ENCODE peak calls at places on chromosomes 3 and 15, in six cellular contexts. S is Calu3, N is endothelial cell, O is adrenal gland, X is lower lobe of right lung, Y is ovary. R is an unnamed sample.

GRCh38 chr3:76869726-76870414 is 170.0 kb upstream of the ROBO2 start:
- DNase-seq in S (no peak), O (no peak), N (no peak), Y (no peak), X (no peak), R (no peak)

GRCh38 chr15:71538922-71539321 is 271.4 kb upstream of the NR2E3 start:
- DNase-seq in O (no peak), Y (no peak), N (no peak), X (no peak), S (no peak), R (no peak)

GRCh38 chr3:177236704-177237103 is 39.4 kb upstream of the TBL1XR1 start:
- DNase-seq in Y (no peak), X (no peak), O (no peak), S (no peak), N (no peak), R (no peak)

GRCh38 chr3:194561306-194561974 is 71.8 kb downstream of the TMEM44 start:
- DNase-seq in Y (no peak), N (no peak), X (no peak), S (no peak), O (no peak), R (no peak)

GRCh38 chr3:177776656-177777055 is 579.4 kb upstream of the TBL1XR1 start:
- DNase-seq in Y (no peak), X (no peak), N (no peak), S (peak), O (no peak), R (peak)

GRCh38 chr3:150691414-150692040 is 12.2 kb downstream of the ERICH6 start:
- DNase-seq in Y (no peak), X (no peak), N (no peak), S (no peak), O (no peak), R (no peak)

GRCh38 chr3:23497156-23497555 is 294.0 kb downstream of the UBE2E2 start:
- DNase-seq in X (no peak), Y (no peak), S (no peak), O (no peak), N (no peak), R (no peak)

GRCh38 chr3:30289324-30289723 is 317.1 kb upstream of the TGFBR2 start:
- DNase-seq in X (no peak), O (no peak), N (no peak), S (no peak), Y (no peak), R (no peak)

GRCh38 chr3:122947621-122948202 is 79.9 kb downstream of the SEMA5B start:
- DNase-seq in X (no peak), O (no peak), S (no peak), Y (no peak), N (no peak), R (no peak)

GRCh38 chr3:98136631-98137030 is 6.1 kb downstream of the OR5H1 start:
- DNase-seq in S (no peak), Y (no peak), X (no peak), O (no peak), N (no peak), R (no peak)

GRCh38 chr15:73870700-73871408 is 2.5 kb upstream of the TBC1D21 start:
- DNase-seq in X (peak), O (no peak), S (peak), Y (peak), N (no peak), R (no peak)

GRCh38 chr3:50450135-50450911 is 53.1 kb downstream of the CACNA2D2 start:
- DNase-seq in Y (peak), O (peak), X (peak), N (no peak), S (no peak), R (no peak)

GRCh38 chr3:139906441-139906840 is 28.5 kb upstream of the CLSTN2 start:
- DNase-seq in N (no peak), O (no peak), S (no peak), X (no peak), Y (peak), R (peak)

GRCh38 chr3:193711964-193712598 is 119.1 kb downstream of the OPA1 start:
- DNase-seq in X (no peak), Y (no peak), O (no peak), S (no peak), N (no peak), R (no peak)

GRCh38 chr3:172209333-172210321 is 170.2 kb downstream of the FNDC3B start:
- DNase-seq in S (no peak), O (no peak), Y (no peak), N (no peak), X (no peak), R (no peak)

GRCh38 chr3:64140651-64141050 is 84.6 kb downstream of the PRICKLE2 start:
- DNase-seq in S (no peak), N (no peak), Y (no peak), X (no peak), O (no peak), R (no peak)

GRCh38 chr3:188282871-188283270 is 128.9 kb downstream of the LPP start:
- DNase-seq in N (no peak), O (no peak), Y (no peak), X (no peak), S (no peak), R (no peak)

GRCh38 chr3:25442486-25442885 is 14.4 kb downstream of the RARB start:
- DNase-seq in S (no peak), O (no peak), X (no peak), Y (no peak), N (no peak), R (no peak)

GRCh38 chr3:114179575-114179974 is 723 bp upstream of the DRD3 start:
- DNase-seq in Y (no peak), X (no peak), S (peak), O (no peak), N (no peak), R (no peak)
- TF ChIP-seq CTCF in Y (no peak), X (no peak), S (no peak), O (peak), N (no peak), R (peak)

GRCh38 chr15:78315686-78316085 is 16.3 kb upstream of the SKIC8 start:
- DNase-seq in O (no peak), Y (no peak), X (peak), N (peak), S (peak), R (no peak)
- TF ChIP-seq CTCF in O (no peak), Y (no peak), X (no peak), N (no peak), S (peak), R (no peak)

GRCh38 chr3:84965141-84965540 is 6.4 kb downstream of the CADM2 start:
- DNase-seq in X (no peak), O (no peak), N (peak), S (peak), Y (no peak), R (no peak)
- TF ChIP-seq CTCF in X (no peak), O (no peak), N (no peak), S (peak), Y (no peak), R (no peak)

GRCh38 chr3:45055411-45056143 is 29.5 kb downstream of the CLEC3B start:
- DNase-seq in N (peak), Y (no peak), O (no peak), X (no peak), S (no peak), R (no peak)
- TF ChIP-seq CTCF in N (peak), Y (no peak), O (no peak), X (no peak), S (no peak), R (no peak)

GRCh38 chr3:13931172-13931571 is 51.3 kb upstream of the WNT7A start:
- DNase-seq in S (no peak), X (no peak), O (no peak), Y (no peak), N (no peak), R (no peak)

GRCh38 chr3:13932578-13933295 is 52.9 kb upstream of the WNT7A start:
- DNase-seq in X (no peak), O (no peak), N (no peak), Y (no peak), S (no peak), R (peak)

DNA sequence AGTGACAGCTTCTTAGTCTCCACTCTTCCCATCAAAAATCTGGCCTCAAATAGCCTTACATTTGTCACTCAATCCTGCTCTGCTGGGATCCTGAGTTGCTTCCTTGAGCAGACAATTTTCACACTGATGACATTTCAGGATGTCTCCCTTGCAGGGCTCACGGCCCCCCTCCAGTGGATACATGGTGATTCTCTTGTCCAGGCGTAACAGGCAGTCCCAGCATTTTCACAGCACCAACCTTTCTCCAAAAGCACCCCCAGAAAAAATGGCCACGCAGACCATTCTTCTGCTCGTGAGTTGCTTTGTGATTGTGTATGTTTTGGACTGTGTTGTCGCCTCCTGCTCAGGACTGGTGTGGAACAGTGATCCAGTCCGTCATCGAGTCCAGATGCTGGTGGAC is 47.4 kb upstream of the WNT7A start:
- DNase-seq in S (no peak), O (no peak), X (no peak), N (no peak), Y (no peak), R (no peak)
- TF ChIP-seq CTCF in S (peak), O (no peak), X (no peak), N (no peak), Y (no peak), R (no peak)

GRCh38 chr3:126569390-126569975 is 10.8 kb upstream of the C3orf22 start:
- DNase-seq in Y (no peak), O (no peak), X (no peak), S (no peak), N (no peak), R (no peak)
- TF ChIP-seq CTCF in Y (no peak), O (no peak), X (no peak), S (no peak), N (no peak), R (no peak)

GRCh38 chr15:22884344-22884743 is 45.9 kb downstream of the NIPA2 start:
- DNase-seq in Y (no peak), O (no peak), S (no peak), X (no peak), N (no peak), R (no peak)
- TF ChIP-seq CTCF in Y (no peak), O (no peak), S (no peak), X (no peak), N (no peak), R (no peak)

GRCh38 chr3:160686955-160687535 is 10.1 kb downstream of the ARL14 start:
- DNase-seq in X (no peak), Y (no peak), N (no peak), O (no peak), S (no peak), R (no peak)
- TF ChIP-seq CTCF in X (peak), Y (no peak), N (peak), O (peak), S (peak), R (peak)

GRCh38 chr3:160576621-160577020 is 11.2 kb upstream of the KPNA4 start:
- DNase-seq in Y (no peak), X (no peak), S (no peak), O (no peak), N (no peak), R (no peak)

GRCh38 chr3:160577551-160578195 is 12.3 kb upstream of the KPNA4 start:
- DNase-seq in S (peak), N (no peak), O (no peak), X (no peak), Y (no peak), R (peak)

GRCh38 chr3:160574636-160575035 is 9.3 kb upstream of the KPNA4 start:
- DNase-seq in N (no peak), S (no peak), Y (no peak), O (no peak), X (no peak), R (no peak)

GRCh38 chr3:160577093-160577492 is 11.7 kb upstream of the KPNA4 start:
- DNase-seq in X (no peak), Y (no peak), S (no peak), N (no peak), O (no peak), R (no peak)

DNA sequence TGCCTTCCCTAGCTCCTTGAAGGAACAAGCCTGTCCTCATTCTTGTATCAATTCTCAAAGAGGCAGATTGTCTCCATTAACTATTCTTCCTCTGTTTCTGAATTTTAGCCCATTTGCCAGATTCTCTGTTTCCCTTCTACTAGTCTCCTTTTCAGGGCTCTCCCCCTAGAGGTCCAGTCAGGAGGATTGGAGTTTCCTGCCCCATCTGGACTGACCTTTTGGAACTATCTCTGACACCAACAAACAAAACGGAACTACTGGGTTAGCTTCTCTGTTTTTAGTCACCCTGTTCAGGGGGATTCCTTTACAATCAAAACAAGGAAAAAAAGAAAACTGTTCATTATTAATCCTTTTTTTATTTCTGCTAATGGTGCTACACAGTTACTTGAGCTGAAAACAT is 10.2 kb upstream of the KPNA4 start:
- DNase-seq in Y (no peak), O (no peak), X (no peak), S (no peak), N (no peak), R (no peak)
- TF ChIP-seq CTCF in Y (no peak), O (no peak), X (no peak), S (no peak), N (no peak), R (no peak)